ENCODE peak calls at places on chromosomes 7 and 10, in four cellular contexts. One of them, this sample, is unnamed.

GRCh38 chr7:80361948-80362347 is 149.9 kb downstream of the GNAT3 start:
- DNase-seq in GM12865: no peak
- DNase-seq in transverse colon: no peak
- DNase-seq in CD8-positive, alpha-beta T cell: no peak
- DNase-seq in this sample: no peak

GRCh38 chr7:44561962-44562621 is 11.6 kb downstream of the DDX56 start:
- DNase-seq in GM12865: no peak
- DNase-seq in CD8-positive, alpha-beta T cell: no peak
- DNase-seq in transverse colon: peak
- DNase-seq in this sample: no peak

GRCh38 chr10:52526251-52526823 is 212.3 kb downstream of the DKK1 start:
- DNase-seq in GM12865: no peak
- DNase-seq in transverse colon: no peak
- DNase-seq in CD8-positive, alpha-beta T cell: no peak
- DNase-seq in this sample: no peak

GRCh38 chr10:75043256-75044121 is 68.0 kb upstream of the SAMD8 start:
- DNase-seq in CD8-positive, alpha-beta T cell: peak
- DNase-seq in transverse colon: no peak
- DNase-seq in GM12865: no peak
- DNase-seq in this sample: no peak

GRCh38 chr7:105765846-105766245 is 110.6 kb downstream of the ATXN7L1 start:
- DNase-seq in GM12865: no peak
- DNase-seq in transverse colon: no peak
- DNase-seq in CD8-positive, alpha-beta T cell: no peak
- DNase-seq in this sample: no peak

GRCh38 chr10:96772239-96772638 is 51.9 kb upstream of the PIK3AP1 start:
- DNase-seq in transverse colon: no peak
- DNase-seq in CD8-positive, alpha-beta T cell: no peak
- DNase-seq in GM12865: no peak
- DNase-seq in this sample: no peak

GRCh38 chr7:96800122-96800521 is 90.5 kb upstream of the SEM1 start:
- DNase-seq in CD8-positive, alpha-beta T cell: no peak
- DNase-seq in GM12865: no peak
- DNase-seq in transverse colon: no peak
- DNase-seq in this sample: no peak

GRCh38 chr7:77528368-77528767 is 8.7 kb upstream of the PTPN12 start:
- DNase-seq in GM12865: no peak
- DNase-seq in transverse colon: no peak
- DNase-seq in CD8-positive, alpha-beta T cell: no peak
- DNase-seq in this sample: no peak

GRCh38 chr7:127890726-127891125 is 140.5 kb downstream of the LRRC4 start:
- DNase-seq in GM12865: no peak
- DNase-seq in CD8-positive, alpha-beta T cell: no peak
- DNase-seq in transverse colon: no peak
- DNase-seq in this sample: no peak

GRCh38 chr10:97785731-97786130 is 13.9 kb upstream of the SFRP5 start:
- DNase-seq in CD8-positive, alpha-beta T cell: no peak
- DNase-seq in transverse colon: no peak
- DNase-seq in GM12865: no peak
- DNase-seq in this sample: no peak

GRCh38 chr10:112492736-112493135 is 45.7 kb downstream of the VTI1A start:
- DNase-seq in GM12865: no peak
- DNase-seq in transverse colon: no peak
- DNase-seq in CD8-positive, alpha-beta T cell: no peak
- DNase-seq in this sample: no peak

GRCh38 chr10:112491144-112491543 is 44.1 kb downstream of the VTI1A start:
- DNase-seq in CD8-positive, alpha-beta T cell: no peak
- DNase-seq in transverse colon: no peak
- DNase-seq in GM12865: no peak
- DNase-seq in this sample: no peak

GRCh38 chr10:112487964-112488363 is 40.9 kb downstream of the VTI1A start:
- DNase-seq in transverse colon: no peak
- DNase-seq in CD8-positive, alpha-beta T cell: no peak
- DNase-seq in GM12865: no peak
- DNase-seq in this sample: no peak

DNA sequence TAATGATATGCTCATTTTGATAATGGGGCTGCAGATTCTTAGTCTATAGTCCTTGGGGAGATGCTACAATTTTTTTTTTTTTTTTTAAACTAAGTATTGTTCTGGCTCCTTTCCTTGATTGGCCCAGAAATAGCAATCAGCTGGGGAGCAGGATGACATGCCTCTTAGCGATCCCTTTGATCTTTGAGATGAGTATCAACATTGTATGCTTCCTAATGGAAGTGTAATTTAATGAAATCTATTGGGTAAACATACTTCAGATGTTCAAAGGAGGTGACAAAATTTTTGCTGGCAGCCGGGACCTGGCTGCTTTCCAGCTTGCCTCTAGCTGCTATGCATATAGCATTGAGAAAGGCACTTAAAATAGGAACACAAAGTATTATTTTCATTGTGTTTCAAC is 43.5 kb downstream of the VTI1A start:
- DNase-seq in GM12865: no peak
- DNase-seq in CD8-positive, alpha-beta T cell: no peak
- DNase-seq in transverse colon: no peak
- DNase-seq in this sample: no peak
- H3K4me3 ChIP-seq in GM12865: no peak
- H3K4me3 ChIP-seq in CD8-positive, alpha-beta T cell: no peak
- H3K4me3 ChIP-seq in transverse colon: no peak
- H3K4me3 ChIP-seq in this sample: no peak

DNA sequence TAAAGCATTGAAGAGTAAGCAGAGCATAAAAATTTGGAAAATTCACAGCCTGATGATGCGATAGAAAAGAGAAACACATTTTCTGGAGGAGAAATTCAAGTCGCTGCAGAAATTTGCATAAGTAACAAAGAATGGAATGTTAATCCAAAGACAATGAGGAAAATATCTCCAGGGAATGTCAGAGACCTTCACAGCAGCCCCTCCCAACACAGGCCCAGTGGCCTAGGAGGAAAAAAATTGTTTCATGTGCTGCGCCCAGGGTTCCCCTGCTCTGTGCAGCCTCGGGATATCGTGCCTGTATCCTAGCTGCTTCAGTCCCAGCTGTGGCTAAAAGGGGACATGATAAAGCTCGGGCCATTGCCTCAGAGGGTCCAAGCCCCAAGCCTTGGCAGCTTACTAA is 206.8 kb downstream of the TPK1 start:
- DNase-seq in transverse colon: no peak
- DNase-seq in GM12865: no peak
- DNase-seq in CD8-positive, alpha-beta T cell: no peak
- DNase-seq in this sample: no peak
- H3K4me3 ChIP-seq in transverse colon: no peak
- H3K4me3 ChIP-seq in GM12865: no peak
- H3K4me3 ChIP-seq in CD8-positive, alpha-beta T cell: no peak
- H3K4me3 ChIP-seq in this sample: no peak

DNA sequence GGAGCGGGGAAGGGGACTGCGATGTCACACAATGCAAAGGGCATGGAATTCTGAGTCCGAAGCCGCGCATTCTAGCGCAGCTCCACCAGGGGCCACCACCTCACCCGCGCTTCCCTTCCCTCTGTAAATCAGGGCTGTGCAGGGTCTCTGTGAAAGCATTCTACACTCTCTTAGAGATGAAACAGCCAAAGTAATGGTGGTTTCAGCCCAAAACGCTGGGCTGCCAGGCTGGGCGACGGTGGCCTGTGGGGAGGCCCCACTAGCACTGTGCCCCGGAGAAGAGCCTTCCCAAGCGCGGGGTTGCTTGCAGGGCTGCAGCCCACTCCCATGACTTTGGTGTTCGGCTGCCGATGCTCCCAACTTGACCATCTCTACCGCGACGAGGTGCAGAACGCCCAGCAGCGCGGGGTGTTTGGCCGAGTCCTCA is 11.4 kb downstream of the ATG9B start:
- DNase-seq in GM12865: no peak
- DNase-seq in CD8-positive, alpha-beta T cell: no peak
- DNase-seq in transverse colon: no peak
- DNase-seq in this sample: no peak
- H3K4me3 ChIP-seq in GM12865: no peak
- H3K4me3 ChIP-seq in CD8-positive, alpha-beta T cell: peak
- H3K4me3 ChIP-seq in transverse colon: no peak
- H3K4me3 ChIP-seq in this sample: peak

DNA sequence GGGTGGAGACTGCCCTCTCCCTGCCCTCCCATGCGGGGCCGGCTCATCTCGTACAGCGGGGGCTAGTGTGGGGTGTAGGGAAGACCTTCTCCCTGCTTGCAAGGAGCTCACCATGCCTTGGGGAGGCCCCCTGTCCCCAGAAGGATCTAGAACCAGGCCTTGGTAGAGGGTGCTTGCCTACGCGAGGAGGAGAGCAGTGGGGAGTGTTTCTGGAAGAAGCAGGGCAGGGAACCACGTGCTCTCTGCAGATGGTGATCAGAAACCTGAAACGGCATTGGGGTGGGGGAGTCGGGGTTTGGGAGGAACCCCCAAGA is 2.7 kb downstream of the MAFK start:
- DNase-seq in GM12865: no peak
- DNase-seq in CD8-positive, alpha-beta T cell: no peak
- DNase-seq in transverse colon: no peak
- DNase-seq in this sample: no peak
- H3K4me3 ChIP-seq in GM12865: peak
- H3K4me3 ChIP-seq in CD8-positive, alpha-beta T cell: peak
- H3K4me3 ChIP-seq in transverse colon: peak
- H3K4me3 ChIP-seq in this sample: no peak

This sample was measured in Jurkat, Clone E6-1.